ENCODE peak calls at places on chromosome 14, in ten cellular contexts. One of them, this sample, is unnamed.

GRCh38 chr14:77177623-77178185 is 3.9 kb upstream of the TMEM63C start:
- DNase-seq in islet precursor cell: peak; percentile 29
- DNase-seq in amniotic epithelial cell: no peak
- DNase-seq in activated T-helper 1 cell treated with Interleukin-2 at 50 U/mL for 16 hours: no peak
- DNase-seq in naive B cell: no peak
- DNase-seq in AG09319: no peak
- DNase-seq in activated naive CD4-positive, alpha-beta T cell: no peak
- DNase-seq in SHP77: no peak
- DNase-seq in naive thymus-derived CD8-positive, alpha-beta T cell: no peak
- DNase-seq in activated T-cell treated with anti-CD3 and anti-CD28 coated beads for 48 hours: no peak
- DNase-seq in this sample: no peak

GRCh38 chr14:65631040-65631439 is 218.5 kb downstream of the FUT8 start:
- DNase-seq in islet precursor cell: no peak
- DNase-seq in amniotic epithelial cell: no peak
- DNase-seq in activated T-helper 1 cell treated with Interleukin-2 at 50 U/mL for 16 hours: no peak
- DNase-seq in naive B cell: no peak
- DNase-seq in AG09319: no peak
- DNase-seq in activated naive CD4-positive, alpha-beta T cell: no peak
- DNase-seq in SHP77: no peak
- DNase-seq in naive thymus-derived CD8-positive, alpha-beta T cell: no peak
- DNase-seq in activated T-cell treated with anti-CD3 and anti-CD28 coated beads for 48 hours: no peak
- DNase-seq in this sample: no peak

GRCh38 chr14:31510222-31510621 is 22.4 kb upstream of the GPR33 start:
- DNase-seq in islet precursor cell: no peak
- DNase-seq in amniotic epithelial cell: peak; percentile 10
- DNase-seq in activated T-helper 1 cell treated with Interleukin-2 at 50 U/mL for 16 hours: no peak
- DNase-seq in naive B cell: peak; percentile 16
- DNase-seq in AG09319: no peak
- DNase-seq in activated naive CD4-positive, alpha-beta T cell: no peak
- DNase-seq in SHP77: peak; percentile 33
- DNase-seq in naive thymus-derived CD8-positive, alpha-beta T cell: no peak
- DNase-seq in activated T-cell treated with anti-CD3 and anti-CD28 coated beads for 48 hours: no peak
- DNase-seq in this sample: no peak

GRCh38 chr14:102592969-102593840 is 756 bp downstream of the RCOR1 start:
- DNase-seq in islet precursor cell: peak; percentile 72
- DNase-seq in amniotic epithelial cell: peak; percentile 34
- DNase-seq in activated T-helper 1 cell treated with Interleukin-2 at 50 U/mL for 16 hours: peak; percentile 47
- DNase-seq in naive B cell: peak; percentile 66
- DNase-seq in AG09319: no peak
- DNase-seq in activated naive CD4-positive, alpha-beta T cell: no peak
- DNase-seq in SHP77: peak; percentile 26
- DNase-seq in naive thymus-derived CD8-positive, alpha-beta T cell: peak; percentile 48
- DNase-seq in activated T-cell treated with anti-CD3 and anti-CD28 coated beads for 48 hours: peak; percentile 48
- DNase-seq in this sample: no peak

GRCh38 chr14:88829188-88829587 is 4.7 kb downstream of the TTC8 start:
- DNase-seq in islet precursor cell: no peak
- DNase-seq in amniotic epithelial cell: no peak
- DNase-seq in activated T-helper 1 cell treated with Interleukin-2 at 50 U/mL for 16 hours: no peak
- DNase-seq in naive B cell: no peak
- DNase-seq in AG09319: no peak
- DNase-seq in activated naive CD4-positive, alpha-beta T cell: no peak
- DNase-seq in SHP77: no peak
- DNase-seq in naive thymus-derived CD8-positive, alpha-beta T cell: no peak
- DNase-seq in activated T-cell treated with anti-CD3 and anti-CD28 coated beads for 48 hours: no peak
- DNase-seq in this sample: no peak

GRCh38 chr14:23555882-23556699 is at the start of gene THTPA:
- DNase-seq in islet precursor cell: peak; percentile 97
- DNase-seq in amniotic epithelial cell: peak; percentile 82
- DNase-seq in activated T-helper 1 cell treated with Interleukin-2 at 50 U/mL for 16 hours: peak; percentile 81
- DNase-seq in naive B cell: peak; percentile 92
- DNase-seq in AG09319: peak; percentile 53
- DNase-seq in activated naive CD4-positive, alpha-beta T cell: peak; percentile 75
- DNase-seq in SHP77: peak; percentile 98
- DNase-seq in naive thymus-derived CD8-positive, alpha-beta T cell: peak; percentile 87
- DNase-seq in activated T-cell treated with anti-CD3 and anti-CD28 coated beads for 48 hours: peak; percentile 86
- DNase-seq in this sample: peak; percentile 51

GRCh38 chr14:52575858-52576257 is 23.2 kb downstream of the GPR137C start:
- DNase-seq in islet precursor cell: no peak
- DNase-seq in amniotic epithelial cell: no peak
- DNase-seq in activated T-helper 1 cell treated with Interleukin-2 at 50 U/mL for 16 hours: no peak
- DNase-seq in naive B cell: no peak
- DNase-seq in AG09319: no peak
- DNase-seq in activated naive CD4-positive, alpha-beta T cell: no peak
- DNase-seq in SHP77: no peak
- DNase-seq in naive thymus-derived CD8-positive, alpha-beta T cell: no peak
- DNase-seq in activated T-cell treated with anti-CD3 and anti-CD28 coated beads for 48 hours: no peak
- DNase-seq in this sample: no peak

GRCh38 chr14:100762089-100762515 is 35.4 kb downstream of the DLK1 start:
- DNase-seq in islet precursor cell: peak; percentile 29
- DNase-seq in amniotic epithelial cell: peak; percentile 47
- DNase-seq in activated T-helper 1 cell treated with Interleukin-2 at 50 U/mL for 16 hours: no peak
- DNase-seq in naive B cell: no peak
- DNase-seq in AG09319: no peak
- DNase-seq in activated naive CD4-positive, alpha-beta T cell: no peak
- DNase-seq in SHP77: no peak
- DNase-seq in naive thymus-derived CD8-positive, alpha-beta T cell: no peak
- DNase-seq in activated T-cell treated with anti-CD3 and anti-CD28 coated beads for 48 hours: no peak
- DNase-seq in this sample: no peak

GRCh38 chr14:32374155-32374554 is 45.1 kb downstream of the AKAP6 start:
- DNase-seq in islet precursor cell: no peak
- DNase-seq in amniotic epithelial cell: peak; percentile 35
- DNase-seq in activated T-helper 1 cell treated with Interleukin-2 at 50 U/mL for 16 hours: no peak
- DNase-seq in naive B cell: no peak
- DNase-seq in AG09319: no peak
- DNase-seq in activated naive CD4-positive, alpha-beta T cell: no peak
- DNase-seq in SHP77: no peak
- DNase-seq in naive thymus-derived CD8-positive, alpha-beta T cell: no peak
- DNase-seq in activated T-cell treated with anti-CD3 and anti-CD28 coated beads for 48 hours: no peak
- DNase-seq in this sample: no peak

GRCh38 chr14:69013943-69014782 is 35.1 kb upstream of the ACTN1 start:
- DNase-seq in islet precursor cell: peak; percentile 71
- DNase-seq in amniotic epithelial cell: peak; percentile 83
- DNase-seq in activated T-helper 1 cell treated with Interleukin-2 at 50 U/mL for 16 hours: no peak
- DNase-seq in naive B cell: no peak
- DNase-seq in AG09319: no peak
- DNase-seq in activated naive CD4-positive, alpha-beta T cell: no peak
- DNase-seq in SHP77: peak; percentile 64
- DNase-seq in naive thymus-derived CD8-positive, alpha-beta T cell: no peak
- DNase-seq in activated T-cell treated with anti-CD3 and anti-CD28 coated beads for 48 hours: no peak
- DNase-seq in this sample: no peak

GRCh38 chr14:94337274-94337673 is 14.1 kb upstream of the SERPINA6 start:
- DNase-seq in islet precursor cell: peak; percentile 36
- DNase-seq in amniotic epithelial cell: no peak
- DNase-seq in activated T-helper 1 cell treated with Interleukin-2 at 50 U/mL for 16 hours: no peak
- DNase-seq in naive B cell: no peak
- DNase-seq in AG09319: no peak
- DNase-seq in activated naive CD4-positive, alpha-beta T cell: no peak
- DNase-seq in SHP77: no peak
- DNase-seq in naive thymus-derived CD8-positive, alpha-beta T cell: no peak
- DNase-seq in activated T-cell treated with anti-CD3 and anti-CD28 coated beads for 48 hours: no peak
- DNase-seq in this sample: no peak

GRCh38 chr14:33938131-33938949 is 12.5 kb downstream of the EGLN3 start:
- DNase-seq in islet precursor cell: peak; percentile 91
- DNase-seq in amniotic epithelial cell: no peak
- DNase-seq in activated T-helper 1 cell treated with Interleukin-2 at 50 U/mL for 16 hours: no peak
- DNase-seq in naive B cell: no peak
- DNase-seq in AG09319: no peak
- DNase-seq in activated naive CD4-positive, alpha-beta T cell: no peak
- DNase-seq in SHP77: peak; percentile 92
- DNase-seq in naive thymus-derived CD8-positive, alpha-beta T cell: no peak
- DNase-seq in activated T-cell treated with anti-CD3 and anti-CD28 coated beads for 48 hours: no peak
- DNase-seq in this sample: no peak

GRCh38 chr14:91585856-91586255 is 75.7 kb upstream of the PPP4R3A start:
- DNase-seq in islet precursor cell: no peak
- DNase-seq in amniotic epithelial cell: no peak
- DNase-seq in activated T-helper 1 cell treated with Interleukin-2 at 50 U/mL for 16 hours: no peak
- DNase-seq in naive B cell: no peak
- DNase-seq in AG09319: no peak
- DNase-seq in activated naive CD4-positive, alpha-beta T cell: no peak
- DNase-seq in SHP77: no peak
- DNase-seq in naive thymus-derived CD8-positive, alpha-beta T cell: no peak
- DNase-seq in activated T-cell treated with anti-CD3 and anti-CD28 coated beads for 48 hours: no peak
- DNase-seq in this sample: no peak

GRCh38 chr14:103084021-103084919 is at the start of gene LBHD2:
- DNase-seq in islet precursor cell: no peak
- DNase-seq in amniotic epithelial cell: no peak
- DNase-seq in activated T-helper 1 cell treated with Interleukin-2 at 50 U/mL for 16 hours: no peak
- DNase-seq in naive B cell: no peak
- DNase-seq in AG09319: no peak
- DNase-seq in activated naive CD4-positive, alpha-beta T cell: no peak
- DNase-seq in SHP77: no peak
- DNase-seq in naive thymus-derived CD8-positive, alpha-beta T cell: no peak
- DNase-seq in activated T-cell treated with anti-CD3 and anti-CD28 coated beads for 48 hours: no peak
- DNase-seq in this sample: no peak

GRCh38 chr14:79597561-79597960 is 613.7 kb downstream of the DIO2 start:
- DNase-seq in islet precursor cell: no peak
- DNase-seq in amniotic epithelial cell: peak; percentile 73
- DNase-seq in activated T-helper 1 cell treated with Interleukin-2 at 50 U/mL for 16 hours: no peak
- DNase-seq in naive B cell: no peak
- DNase-seq in AG09319: no peak
- DNase-seq in activated naive CD4-positive, alpha-beta T cell: no peak
- DNase-seq in SHP77: no peak
- DNase-seq in naive thymus-derived CD8-positive, alpha-beta T cell: no peak
- DNase-seq in activated T-cell treated with anti-CD3 and anti-CD28 coated beads for 48 hours: no peak
- DNase-seq in this sample: no peak

GRCh38 chr14:106372870-106373657 is 846.7 kb downstream of the TMEM121 start:
- DNase-seq in islet precursor cell: no peak
- DNase-seq in amniotic epithelial cell: no peak
- DNase-seq in activated T-helper 1 cell treated with Interleukin-2 at 50 U/mL for 16 hours: peak; percentile 62
- DNase-seq in naive B cell: peak; percentile 77
- DNase-seq in AG09319: no peak
- DNase-seq in activated naive CD4-positive, alpha-beta T cell: peak; percentile 60
- DNase-seq in SHP77: peak; percentile 63
- DNase-seq in naive thymus-derived CD8-positive, alpha-beta T cell: peak; percentile 74
- DNase-seq in activated T-cell treated with anti-CD3 and anti-CD28 coated beads for 48 hours: peak; percentile 80
- DNase-seq in this sample: no peak

GRCh38 chr14:101810897-101811620 is 49.5 kb downstream of the PPP2R5C start:
- DNase-seq in islet precursor cell: no peak
- DNase-seq in amniotic epithelial cell: no peak
- DNase-seq in activated T-helper 1 cell treated with Interleukin-2 at 50 U/mL for 16 hours: no peak
- DNase-seq in naive B cell: no peak
- DNase-seq in AG09319: no peak
- DNase-seq in activated naive CD4-positive, alpha-beta T cell: no peak
- DNase-seq in SHP77: no peak
- DNase-seq in naive thymus-derived CD8-positive, alpha-beta T cell: no peak
- DNase-seq in activated T-cell treated with anti-CD3 and anti-CD28 coated beads for 48 hours: no peak
- DNase-seq in this sample: no peak

GRCh38 chr14:68094158-68094557 is 274.6 kb downstream of the RAD51B start:
- DNase-seq in islet precursor cell: no peak
- DNase-seq in amniotic epithelial cell: no peak
- DNase-seq in activated T-helper 1 cell treated with Interleukin-2 at 50 U/mL for 16 hours: no peak
- DNase-seq in naive B cell: no peak
- DNase-seq in AG09319: no peak
- DNase-seq in activated naive CD4-positive, alpha-beta T cell: no peak
- DNase-seq in SHP77: no peak
- DNase-seq in naive thymus-derived CD8-positive, alpha-beta T cell: no peak
- DNase-seq in activated T-cell treated with anti-CD3 and anti-CD28 coated beads for 48 hours: no peak
- DNase-seq in this sample: no peak

GRCh38 chr14:64952598-64953309 is 10.2 kb upstream of the GPX2 start:
- DNase-seq in islet precursor cell: peak; percentile 57
- DNase-seq in amniotic epithelial cell: peak; percentile 57
- DNase-seq in activated T-helper 1 cell treated with Interleukin-2 at 50 U/mL for 16 hours: no peak
- DNase-seq in naive B cell: no peak
- DNase-seq in AG09319: no peak
- DNase-seq in activated naive CD4-positive, alpha-beta T cell: no peak
- DNase-seq in SHP77: no peak
- DNase-seq in naive thymus-derived CD8-positive, alpha-beta T cell: no peak
- DNase-seq in activated T-cell treated with anti-CD3 and anti-CD28 coated beads for 48 hours: no peak
- DNase-seq in this sample: no peak

GRCh38 chr14:101665478-101666078 is 95.9 kb upstream of the PPP2R5C start:
- DNase-seq in islet precursor cell: peak; percentile 74
- DNase-seq in amniotic epithelial cell: peak; percentile 49
- DNase-seq in activated T-helper 1 cell treated with Interleukin-2 at 50 U/mL for 16 hours: no peak
- DNase-seq in naive B cell: peak; percentile 29
- DNase-seq in AG09319: peak; percentile 5
- DNase-seq in activated naive CD4-positive, alpha-beta T cell: no peak
- DNase-seq in SHP77: peak; percentile 57
- DNase-seq in naive thymus-derived CD8-positive, alpha-beta T cell: no peak
- DNase-seq in activated T-cell treated with anti-CD3 and anti-CD28 coated beads for 48 hours: peak; percentile 27
- DNase-seq in this sample: no peak

GRCh38 chr14:52922656-52923055 is 28.2 kb downstream of the FERMT2 start:
- DNase-seq in islet precursor cell: no peak
- DNase-seq in amniotic epithelial cell: peak; percentile 80
- DNase-seq in activated T-helper 1 cell treated with Interleukin-2 at 50 U/mL for 16 hours: no peak
- DNase-seq in naive B cell: no peak
- DNase-seq in AG09319: no peak
- DNase-seq in activated naive CD4-positive, alpha-beta T cell: no peak
- DNase-seq in SHP77: no peak
- DNase-seq in naive thymus-derived CD8-positive, alpha-beta T cell: no peak
- DNase-seq in activated T-cell treated with anti-CD3 and anti-CD28 coated beads for 48 hours: no peak
- DNase-seq in this sample: no peak

GRCh38 chr14:36553650-36554260 is 28.7 kb downstream of the NKX2-8 start:
- DNase-seq in islet precursor cell: no peak
- DNase-seq in amniotic epithelial cell: peak; percentile 50
- DNase-seq in activated T-helper 1 cell treated with Interleukin-2 at 50 U/mL for 16 hours: no peak
- DNase-seq in naive B cell: no peak
- DNase-seq in AG09319: peak; percentile 43
- DNase-seq in activated naive CD4-positive, alpha-beta T cell: no peak
- DNase-seq in SHP77: peak; percentile 74
- DNase-seq in naive thymus-derived CD8-positive, alpha-beta T cell: no peak
- DNase-seq in activated T-cell treated with anti-CD3 and anti-CD28 coated beads for 48 hours: no peak
- DNase-seq in this sample: no peak

GRCh38 chr14:61514006-61514830 is 181.1 kb upstream of the HIF1A start:
- DNase-seq in islet precursor cell: peak; percentile 86
- DNase-seq in amniotic epithelial cell: peak; percentile 89
- DNase-seq in activated T-helper 1 cell treated with Interleukin-2 at 50 U/mL for 16 hours: no peak
- DNase-seq in naive B cell: no peak
- DNase-seq in AG09319: no peak
- DNase-seq in activated naive CD4-positive, alpha-beta T cell: no peak
- DNase-seq in SHP77: no peak
- DNase-seq in naive thymus-derived CD8-positive, alpha-beta T cell: no peak
- DNase-seq in activated T-cell treated with anti-CD3 and anti-CD28 coated beads for 48 hours: no peak
- DNase-seq in this sample: no peak

GRCh38 chr14:75630695-75631452 is 29.8 kb downstream of the ERG28 start:
- DNase-seq in islet precursor cell: peak; percentile 79
- DNase-seq in amniotic epithelial cell: no peak
- DNase-seq in activated T-helper 1 cell treated with Interleukin-2 at 50 U/mL for 16 hours: no peak
- DNase-seq in naive B cell: no peak
- DNase-seq in AG09319: no peak
- DNase-seq in activated naive CD4-positive, alpha-beta T cell: no peak
- DNase-seq in SHP77: no peak
- DNase-seq in naive thymus-derived CD8-positive, alpha-beta T cell: no peak
- DNase-seq in activated T-cell treated with anti-CD3 and anti-CD28 coated beads for 48 hours: no peak
- DNase-seq in this sample: no peak

GRCh38 chr14:71659165-71659564 is 273.1 kb upstream of the RGS6 start:
- DNase-seq in islet precursor cell: no peak
- DNase-seq in amniotic epithelial cell: peak; percentile 49
- DNase-seq in activated T-helper 1 cell treated with Interleukin-2 at 50 U/mL for 16 hours: no peak
- DNase-seq in naive B cell: no peak
- DNase-seq in AG09319: no peak
- DNase-seq in activated naive CD4-positive, alpha-beta T cell: no peak
- DNase-seq in SHP77: peak; percentile 1
- DNase-seq in naive thymus-derived CD8-positive, alpha-beta T cell: no peak
- DNase-seq in activated T-cell treated with anti-CD3 and anti-CD28 coated beads for 48 hours: no peak
- DNase-seq in this sample: no peak

GRCh38 chr14:49754570-49755097 is 13.3 kb upstream of the KLHDC2 start:
- DNase-seq in islet precursor cell: no peak
- DNase-seq in amniotic epithelial cell: no peak
- DNase-seq in activated T-helper 1 cell treated with Interleukin-2 at 50 U/mL for 16 hours: no peak
- DNase-seq in naive B cell: no peak
- DNase-seq in AG09319: no peak
- DNase-seq in activated naive CD4-positive, alpha-beta T cell: no peak
- DNase-seq in SHP77: no peak
- DNase-seq in naive thymus-derived CD8-positive, alpha-beta T cell: no peak
- DNase-seq in activated T-cell treated with anti-CD3 and anti-CD28 coated beads for 48 hours: no peak
- DNase-seq in this sample: no peak

GRCh38 chr14:55388160-55388559 is 23.5 kb downstream of the ATG14 start:
- DNase-seq in islet precursor cell: no peak
- DNase-seq in amniotic epithelial cell: peak; percentile 93
- DNase-seq in activated T-helper 1 cell treated with Interleukin-2 at 50 U/mL for 16 hours: no peak
- DNase-seq in naive B cell: no peak
- DNase-seq in AG09319: no peak
- DNase-seq in activated naive CD4-positive, alpha-beta T cell: no peak
- DNase-seq in SHP77: no peak
- DNase-seq in naive thymus-derived CD8-positive, alpha-beta T cell: no peak
- DNase-seq in activated T-cell treated with anti-CD3 and anti-CD28 coated beads for 48 hours: no peak
- DNase-seq in this sample: no peak

GRCh38 chr14:48586099-48586498 is 910.7 kb upstream of the MDGA2 start:
- DNase-seq in islet precursor cell: no peak
- DNase-seq in amniotic epithelial cell: no peak
- DNase-seq in activated T-helper 1 cell treated with Interleukin-2 at 50 U/mL for 16 hours: no peak
- DNase-seq in naive B cell: no peak
- DNase-seq in AG09319: no peak
- DNase-seq in activated naive CD4-positive, alpha-beta T cell: no peak
- DNase-seq in SHP77: no peak
- DNase-seq in naive thymus-derived CD8-positive, alpha-beta T cell: no peak
- DNase-seq in activated T-cell treated with anti-CD3 and anti-CD28 coated beads for 48 hours: no peak
- DNase-seq in this sample: no peak